ENCODE peak calls at places on chromosome 9, in four cellular contexts. One of them, this sample, is unnamed.

GRCh38 chr9:121645003-121645402 is 6.4 kb upstream of the DAB2IP start:
- DNase-seq in GM03348: no peak
- DNase-seq in NCI-H510A treated with DMSO at 0.1 percent for 48 hours: no peak
- DNase-seq in stimulated activated CD8-positive, alpha-beta memory T cell treated with anti-CD3 and anti-CD28 coated beads, Interleukin-7, amount 100 ng/mL, for 48 hours: no peak
- DNase-seq in this sample: no peak

GRCh38 chr9:27303219-27303618 is 6.3 kb upstream of the EQTN start:
- DNase-seq in GM03348: no peak
- DNase-seq in NCI-H510A treated with DMSO at 0.1 percent for 48 hours: no peak
- DNase-seq in stimulated activated CD8-positive, alpha-beta memory T cell treated with anti-CD3 and anti-CD28 coated beads, Interleukin-7, amount 100 ng/mL, for 48 hours: no peak
- DNase-seq in this sample: no peak

GRCh38 chr9:133060417-133060841 is 1.4 kb upstream of the CEL start:
- DNase-seq in GM03348: no peak
- DNase-seq in NCI-H510A treated with DMSO at 0.1 percent for 48 hours: no peak
- DNase-seq in stimulated activated CD8-positive, alpha-beta memory T cell treated with anti-CD3 and anti-CD28 coated beads, Interleukin-7, amount 100 ng/mL, for 48 hours: no peak
- DNase-seq in this sample: no peak

GRCh38 chr9:110105107-110105506 is 102.9 kb downstream of the C9orf152 start:
- DNase-seq in GM03348: peak
- DNase-seq in NCI-H510A treated with DMSO at 0.1 percent for 48 hours: no peak
- DNase-seq in stimulated activated CD8-positive, alpha-beta memory T cell treated with anti-CD3 and anti-CD28 coated beads, Interleukin-7, amount 100 ng/mL, for 48 hours: no peak
- DNase-seq in this sample: no peak

GRCh38 chr9:36426945-36427344 is 26.9 kb upstream of the RNF38 start:
- DNase-seq in GM03348: no peak
- DNase-seq in NCI-H510A treated with DMSO at 0.1 percent for 48 hours: no peak
- DNase-seq in stimulated activated CD8-positive, alpha-beta memory T cell treated with anti-CD3 and anti-CD28 coated beads, Interleukin-7, amount 100 ng/mL, for 48 hours: no peak
- DNase-seq in this sample: no peak

GRCh38 chr9:105912868-105913516 is 218.7 kb downstream of the TMEM38B start:
- DNase-seq in GM03348: no peak
- DNase-seq in NCI-H510A treated with DMSO at 0.1 percent for 48 hours: peak
- DNase-seq in stimulated activated CD8-positive, alpha-beta memory T cell treated with anti-CD3 and anti-CD28 coated beads, Interleukin-7, amount 100 ng/mL, for 48 hours: no peak
- DNase-seq in this sample: peak

GRCh38 chr9:84216151-84216550 is 124.4 kb downstream of the SLC28A3 start:
- DNase-seq in GM03348: no peak
- DNase-seq in NCI-H510A treated with DMSO at 0.1 percent for 48 hours: no peak
- DNase-seq in stimulated activated CD8-positive, alpha-beta memory T cell treated with anti-CD3 and anti-CD28 coated beads, Interleukin-7, amount 100 ng/mL, for 48 hours: no peak
- DNase-seq in this sample: no peak

GRCh38 chr9:94084314-94084713 is at the start of gene PTPDC1:
- DNase-seq in GM03348: peak
- DNase-seq in NCI-H510A treated with DMSO at 0.1 percent for 48 hours: peak
- DNase-seq in stimulated activated CD8-positive, alpha-beta memory T cell treated with anti-CD3 and anti-CD28 coated beads, Interleukin-7, amount 100 ng/mL, for 48 hours: no peak
- DNase-seq in this sample: peak

GRCh38 chr9:135281661-135282000 is 194.2 kb downstream of the OLFM1 start:
- DNase-seq in GM03348: no peak
- DNase-seq in NCI-H510A treated with DMSO at 0.1 percent for 48 hours: no peak
- DNase-seq in stimulated activated CD8-positive, alpha-beta memory T cell treated with anti-CD3 and anti-CD28 coated beads, Interleukin-7, amount 100 ng/mL, for 48 hours: no peak
- DNase-seq in this sample: no peak

GRCh38 chr9:115633099-115633498 is 515.1 kb upstream of the TNC start:
- DNase-seq in GM03348: peak
- DNase-seq in NCI-H510A treated with DMSO at 0.1 percent for 48 hours: no peak
- DNase-seq in stimulated activated CD8-positive, alpha-beta memory T cell treated with anti-CD3 and anti-CD28 coated beads, Interleukin-7, amount 100 ng/mL, for 48 hours: no peak
- DNase-seq in this sample: no peak

GRCh38 chr9:126000256-126000655 is 253.1 kb downstream of the PBX3 start:
- DNase-seq in GM03348: no peak
- DNase-seq in NCI-H510A treated with DMSO at 0.1 percent for 48 hours: no peak
- DNase-seq in stimulated activated CD8-positive, alpha-beta memory T cell treated with anti-CD3 and anti-CD28 coated beads, Interleukin-7, amount 100 ng/mL, for 48 hours: no peak
- DNase-seq in this sample: no peak

This sample was measured in DMS53.